ENCODE peak calls at places on chromosomes 4 and X, in seven cellular contexts. B is NCI-H1417 treated with DMSO at 0.1 percent for 48 hours; K is kidney tubule cell; Z is GF-D8; U is stimulated activated CD4-positive, alpha-beta T cell treated with anti-CD3 and anti-CD28 coated beads, Interleukin-4, amount 100 ng/mL, for 48 hours; I is cerebellum; W is NAMALWA. X is an unnamed sample.

GRCh38 chrX:119870626-119871131 is 854 bp downstream of the RNF113A start:
- DNase-seq in U (no peak), I (peak), B (no peak), Z (no peak), W (peak), K (peak), X (peak)

GRCh38 chrX:152635941-152636340 is 1.8 kb upstream of the GABRQ start:
- DNase-seq in Z (no peak), B (no peak), I (no peak), U (no peak), W (peak), K (peak), X (no peak)

GRCh38 chrX:39693298-39693697 is 404.5 kb downstream of the BCOR start:
- DNase-seq in B (no peak), U (no peak), I (no peak), W (no peak), Z (no peak), K (no peak), X (no peak)

GRCh38 chr4:158176108-158176507 is 3.3 kb upstream of the GASK1B start:
- DNase-seq in I (no peak), Z (no peak), W (no peak), B (no peak), U (no peak), K (peak), X (no peak)

GRCh38 chr4:20687894-20688293 is 12.4 kb upstream of the PACRGL start:
- DNase-seq in U (no peak), W (no peak), K (peak), Z (no peak), I (no peak), B (no peak), X (no peak)

GRCh38 chr4:110196206-110196870 is 2.1 kb downstream of the ELOVL6 start:
- DNase-seq in K (peak), U (peak), Z (peak), B (no peak), W (peak), I (peak), X (peak)

GRCh38 chrX:94252204-94252603 is 578.2 kb downstream of the FAM133A start:
- DNase-seq in I (no peak), U (no peak), W (no peak), B (no peak), K (no peak), Z (no peak), X (no peak)

GRCh38 chr4:106080376-106080775 is 185.1 kb downstream of the NPNT start:
- DNase-seq in Z (no peak), W (no peak), K (no peak), B (no peak), I (no peak), U (no peak), X (no peak)

GRCh38 chr4:52368895-52369294 is 290.2 kb downstream of the USP46 start:
- DNase-seq in K (no peak), W (no peak), B (no peak), U (no peak), I (no peak), Z (no peak), X (peak)